ENCODE peak calls at places on chromosomes 4 and X, in five cellular contexts. One of them, this sample, is unnamed.

GRCh38 chr4:40289366-40290188 is 45.6 kb upstream of the CHRNA9 start:
- DNase-seq in endothelial cell: no peak
- DNase-seq in uterus: no peak
- DNase-seq in HFF-Myc: no peak
- DNase-seq in fibroblast of pulmonary artery: no peak
- DNase-seq in this sample: no peak

GRCh38 chrX:122501652-122502051 is 682.4 kb upstream of the GRIA3 start:
- DNase-seq in endothelial cell: no peak
- DNase-seq in uterus: no peak
- DNase-seq in HFF-Myc: no peak
- DNase-seq in fibroblast of pulmonary artery: no peak
- DNase-seq in this sample: no peak

GRCh38 chr4:150789864-150790263 is 207.9 kb downstream of the MAB21L2 start:
- DNase-seq in endothelial cell: no peak
- DNase-seq in uterus: no peak
- DNase-seq in HFF-Myc: no peak
- DNase-seq in fibroblast of pulmonary artery: no peak
- DNase-seq in this sample: no peak

GRCh38 chrX:48472225-48472624 is 2.2 kb upstream of the SLC38A5 start:
- DNase-seq in endothelial cell: no peak
- DNase-seq in uterus: no peak
- DNase-seq in HFF-Myc: no peak
- DNase-seq in fibroblast of pulmonary artery: no peak
- DNase-seq in this sample: no peak

GRCh38 chrX:71225661-71226060 is 2.6 kb downstream of the GJB1 start:
- DNase-seq in endothelial cell: no peak
- DNase-seq in uterus: no peak
- DNase-seq in HFF-Myc: no peak
- DNase-seq in fibroblast of pulmonary artery: no peak
- DNase-seq in this sample: no peak

GRCh38 chrX:11533211-11533651 is 132.5 kb downstream of the ARHGAP6 start:
- DNase-seq in endothelial cell: no peak
- DNase-seq in uterus: no peak
- DNase-seq in HFF-Myc: peak
- DNase-seq in fibroblast of pulmonary artery: peak
- DNase-seq in this sample: no peak

GRCh38 chr4:123479944-123480343 is 83.3 kb downstream of the SPRY1 start:
- DNase-seq in endothelial cell: no peak
- DNase-seq in uterus: no peak
- DNase-seq in HFF-Myc: no peak
- DNase-seq in fibroblast of pulmonary artery: no peak
- DNase-seq in this sample: no peak

GRCh38 chr4:139469216-139469615 is 15.3 kb downstream of the RAB33B start:
- DNase-seq in endothelial cell: no peak
- DNase-seq in uterus: no peak
- DNase-seq in HFF-Myc: no peak
- DNase-seq in fibroblast of pulmonary artery: no peak
- DNase-seq in this sample: no peak

DNA sequence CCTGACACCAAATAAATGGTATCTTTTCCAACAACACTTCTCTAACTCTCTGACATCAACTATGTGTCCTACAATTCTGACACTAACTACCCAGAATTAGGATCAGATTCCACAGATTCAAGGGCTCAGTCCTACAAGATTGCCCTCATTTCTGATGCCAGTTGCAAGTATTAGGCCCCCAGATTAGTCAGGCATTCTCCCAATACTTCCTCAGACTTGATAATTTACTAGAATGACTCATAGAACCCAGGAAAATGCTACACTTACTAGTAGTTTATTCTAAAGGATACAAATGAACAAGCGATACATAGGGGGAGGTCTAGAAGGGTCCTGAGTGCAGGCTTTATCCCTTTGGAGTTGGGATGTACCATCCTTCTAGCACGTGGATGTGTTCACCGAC is 8.5 kb downstream of the TIGD2 start:
- DNase-seq in endothelial cell: no peak
- DNase-seq in uterus: no peak
- DNase-seq in HFF-Myc: no peak
- DNase-seq in fibroblast of pulmonary artery: no peak
- DNase-seq in this sample: no peak
- TF ChIP-seq CTCF in endothelial cell: no peak
- TF ChIP-seq CTCF in uterus: no peak
- TF ChIP-seq CTCF in HFF-Myc: no peak
- TF ChIP-seq CTCF in fibroblast of pulmonary artery: no peak
- TF ChIP-seq CTCF in this sample: no peak

DNA sequence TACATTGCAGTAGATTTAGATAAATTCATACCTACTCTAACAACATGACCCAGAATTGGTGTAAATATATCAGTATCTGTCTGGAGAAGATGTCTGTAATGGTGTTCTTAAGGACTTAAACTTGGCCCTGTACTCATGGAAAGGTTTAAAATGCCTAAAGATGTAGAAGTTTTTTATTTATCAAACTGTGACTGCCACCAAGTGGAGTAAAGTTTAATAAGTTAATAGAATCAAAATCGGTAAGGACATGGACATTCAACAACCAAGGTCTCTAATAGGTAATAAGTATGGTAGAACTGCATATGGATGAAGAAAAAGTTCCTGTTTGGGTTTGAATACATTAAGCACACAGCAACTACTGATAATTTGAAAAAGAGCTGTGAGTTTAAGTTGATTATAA is 474.0 kb upstream of the NDST3 start:
- DNase-seq in endothelial cell: no peak
- DNase-seq in uterus: no peak
- DNase-seq in HFF-Myc: no peak
- DNase-seq in fibroblast of pulmonary artery: peak
- DNase-seq in this sample: no peak
- TF ChIP-seq CTCF in endothelial cell: no peak
- TF ChIP-seq CTCF in uterus: no peak
- TF ChIP-seq CTCF in HFF-Myc: no peak
- TF ChIP-seq CTCF in fibroblast of pulmonary artery: no peak
- TF ChIP-seq CTCF in this sample: peak

GRCh38 chr4:6241062-6241845 is 28.4 kb upstream of the WFS1 start:
- DNase-seq in endothelial cell: no peak
- DNase-seq in uterus: no peak
- DNase-seq in HFF-Myc: no peak
- DNase-seq in fibroblast of pulmonary artery: no peak
- DNase-seq in this sample: peak

GRCh38 chr4:6242271-6243029 is 27.2 kb upstream of the WFS1 start:
- DNase-seq in endothelial cell: no peak
- DNase-seq in uterus: no peak
- DNase-seq in HFF-Myc: no peak
- DNase-seq in fibroblast of pulmonary artery: no peak
- DNase-seq in this sample: no peak

GRCh38 chr4:6236816-6237390 is 32.7 kb upstream of the WFS1 start:
- DNase-seq in endothelial cell: no peak
- DNase-seq in uterus: no peak
- DNase-seq in HFF-Myc: no peak
- DNase-seq in fibroblast of pulmonary artery: no peak
- DNase-seq in this sample: no peak

GRCh38 chr4:6239486-6239885 is 30.2 kb upstream of the WFS1 start:
- DNase-seq in endothelial cell: no peak
- DNase-seq in uterus: no peak
- DNase-seq in HFF-Myc: no peak
- DNase-seq in fibroblast of pulmonary artery: no peak
- DNase-seq in this sample: no peak

GRCh38 chr4:6239968-6240367 is 29.7 kb upstream of the WFS1 start:
- DNase-seq in endothelial cell: no peak
- DNase-seq in uterus: no peak
- DNase-seq in HFF-Myc: no peak
- DNase-seq in fibroblast of pulmonary artery: no peak
- DNase-seq in this sample: peak
- TF ChIP-seq CTCF in endothelial cell: no peak
- TF ChIP-seq CTCF in uterus: no peak
- TF ChIP-seq CTCF in HFF-Myc: no peak
- TF ChIP-seq CTCF in fibroblast of pulmonary artery: no peak
- TF ChIP-seq CTCF in this sample: no peak

DNA sequence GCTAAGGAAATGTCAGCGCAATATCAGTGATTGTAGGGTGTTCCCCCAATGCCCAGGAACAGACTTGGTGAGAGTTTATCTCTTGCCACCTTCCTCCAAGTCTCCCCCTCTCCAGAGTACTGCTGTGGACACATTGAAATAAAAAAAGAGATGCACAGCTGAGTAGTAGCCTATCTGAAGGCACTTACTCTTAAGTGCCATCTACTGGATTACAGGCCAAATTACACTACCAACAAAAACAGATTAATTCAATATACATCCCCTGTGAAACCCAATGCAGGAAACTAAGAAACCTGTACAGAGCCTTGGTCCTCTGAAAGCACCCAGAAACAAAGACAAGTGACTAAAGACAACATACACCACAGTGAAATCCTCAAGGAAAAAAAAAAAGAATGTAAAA is 460.3 kb downstream of the ZIC3 start:
- DNase-seq in endothelial cell: no peak
- DNase-seq in uterus: no peak
- DNase-seq in HFF-Myc: no peak
- DNase-seq in fibroblast of pulmonary artery: no peak
- DNase-seq in this sample: no peak
- TF ChIP-seq CTCF in endothelial cell: peak
- TF ChIP-seq CTCF in uterus: no peak
- TF ChIP-seq CTCF in HFF-Myc: no peak
- TF ChIP-seq CTCF in fibroblast of pulmonary artery: no peak
- TF ChIP-seq CTCF in this sample: peak

GRCh38 chrX:55742649-55743048 is 25.1 kb downstream of the RRAGB start:
- DNase-seq in endothelial cell: no peak
- DNase-seq in uterus: no peak
- DNase-seq in HFF-Myc: no peak
- DNase-seq in fibroblast of pulmonary artery: no peak
- DNase-seq in this sample: no peak

GRCh38 chrX:55738969-55739368 is 21.4 kb downstream of the RRAGB start:
- DNase-seq in endothelial cell: no peak
- DNase-seq in uterus: no peak
- DNase-seq in HFF-Myc: no peak
- DNase-seq in fibroblast of pulmonary artery: no peak
- DNase-seq in this sample: no peak
- TF ChIP-seq CTCF in endothelial cell: no peak
- TF ChIP-seq CTCF in uterus: no peak
- TF ChIP-seq CTCF in HFF-Myc: no peak
- TF ChIP-seq CTCF in fibroblast of pulmonary artery: no peak
- TF ChIP-seq CTCF in this sample: no peak

DNA sequence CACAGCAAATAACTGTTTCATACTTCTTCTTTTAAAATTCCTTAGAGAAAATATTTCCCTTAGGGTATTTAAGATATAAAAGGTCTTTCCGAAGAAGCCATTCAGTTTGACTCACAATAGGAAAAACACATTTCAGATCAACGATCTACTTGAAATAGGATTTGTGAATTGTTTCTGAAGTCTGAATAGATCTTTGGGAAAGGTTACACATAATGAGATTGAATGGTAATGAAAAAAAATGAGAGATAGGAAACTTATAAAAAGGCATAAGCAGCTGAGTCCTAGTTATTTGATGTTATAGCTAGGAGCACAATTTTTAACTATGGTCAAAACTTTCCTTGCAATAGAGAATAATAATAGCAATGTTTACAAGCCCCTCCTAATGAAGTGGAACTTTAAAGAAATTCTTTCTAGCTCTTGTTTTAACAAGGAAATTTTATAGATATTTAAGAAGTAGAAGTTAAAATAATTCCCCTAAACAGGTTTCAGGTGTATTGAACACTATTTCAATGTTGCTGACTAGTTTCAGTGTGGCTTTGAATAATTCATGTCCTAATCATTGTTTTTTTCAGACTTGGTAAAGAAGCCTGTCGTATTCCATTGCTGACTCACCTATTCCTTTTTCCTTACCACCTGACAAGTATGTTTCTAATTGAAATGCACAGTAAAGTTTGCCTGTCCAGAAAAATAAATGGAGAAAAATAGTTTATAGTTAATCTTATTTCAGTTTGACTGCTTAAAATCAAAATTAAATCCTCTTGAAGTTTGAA is 89.1 kb downstream of the PCDH18 start:
- DNase-seq in endothelial cell: no peak
- DNase-seq in uterus: no peak
- DNase-seq in HFF-Myc: no peak
- DNase-seq in fibroblast of pulmonary artery: no peak
- DNase-seq in this sample: no peak
- TF ChIP-seq CTCF in endothelial cell: no peak
- TF ChIP-seq CTCF in uterus: no peak
- TF ChIP-seq CTCF in HFF-Myc: no peak
- TF ChIP-seq CTCF in fibroblast of pulmonary artery: no peak
- TF ChIP-seq CTCF in this sample: no peak

GRCh38 chr4:6019316-6020263 is 1.4 kb upstream of the C4orf50 start:
- DNase-seq in endothelial cell: peak
- DNase-seq in uterus: no peak
- DNase-seq in HFF-Myc: peak
- DNase-seq in fibroblast of pulmonary artery: peak
- DNase-seq in this sample: no peak
- TF ChIP-seq CTCF in endothelial cell: peak
- TF ChIP-seq CTCF in uterus: peak
- TF ChIP-seq CTCF in HFF-Myc: peak
- TF ChIP-seq CTCF in fibroblast of pulmonary artery: peak
- TF ChIP-seq CTCF in this sample: peak

GRCh38 chr4:76677571-76678326 is 220.2 kb downstream of the SOWAHB start:
- DNase-seq in endothelial cell: no peak
- DNase-seq in uterus: no peak
- DNase-seq in HFF-Myc: no peak
- DNase-seq in fibroblast of pulmonary artery: no peak
- DNase-seq in this sample: no peak

GRCh38 chr4:76681996-76682395 is 215.9 kb downstream of the SOWAHB start:
- DNase-seq in endothelial cell: no peak
- DNase-seq in uterus: no peak
- DNase-seq in HFF-Myc: no peak
- DNase-seq in fibroblast of pulmonary artery: no peak
- DNase-seq in this sample: no peak

GRCh38 chr4:76683154-76683553 is 214.8 kb downstream of the SOWAHB start:
- DNase-seq in endothelial cell: no peak
- DNase-seq in uterus: no peak
- DNase-seq in HFF-Myc: no peak
- DNase-seq in fibroblast of pulmonary artery: no peak
- DNase-seq in this sample: no peak

GRCh38 chr4:76679691-76680090 is 218.3 kb downstream of the SOWAHB start:
- DNase-seq in endothelial cell: no peak
- DNase-seq in uterus: no peak
- DNase-seq in HFF-Myc: no peak
- DNase-seq in fibroblast of pulmonary artery: no peak
- DNase-seq in this sample: no peak

GRCh38 chr4:76680934-76681333 is 217.0 kb downstream of the SOWAHB start:
- DNase-seq in endothelial cell: no peak
- DNase-seq in uterus: no peak
- DNase-seq in HFF-Myc: no peak
- DNase-seq in fibroblast of pulmonary artery: no peak
- DNase-seq in this sample: no peak
- TF ChIP-seq CTCF in endothelial cell: no peak
- TF ChIP-seq CTCF in uterus: no peak
- TF ChIP-seq CTCF in HFF-Myc: no peak
- TF ChIP-seq CTCF in fibroblast of pulmonary artery: no peak
- TF ChIP-seq CTCF in this sample: no peak